ENCODE peak calls at places on chromosomes 3 and 15, in five cellular contexts. Y is NCI-H2171 treated with DMSO at 0.1 percent for 48 hours; R is stimulated activated CD4-positive, alpha-beta T cell treated with anti-CD3 and anti-CD28 coated beads, TNF-alpha, amount 100 ng/mL, for 1 hour; B is iPS DF 6.9; C is stimulated activated CD8-positive, alpha-beta memory T cell treated with anti-CD3 and anti-CD28 coated beads, Interleukin-2, amount 100 ng/mL, for 48 hours. L is an unnamed sample.

GRCh38 chr15:51382787-51383186 is 41.3 kb downstream of the GLDN start:
- DNase-seq in B (peak), Y (peak), R (no peak), C (no peak), L (no peak)

GRCh38 chr3:102091358-102091757 is 242.0 kb downstream of the NFKBIZ start:
- DNase-seq in Y (no peak), R (no peak), C (no peak), B (no peak), L (no peak)

GRCh38 chr15:40286061-40286532 is 3.2 kb upstream of the ANKRD63 start:
- DNase-seq in R (no peak), Y (peak), C (no peak), B (no peak), L (no peak)

GRCh38 chr3:169591983-169592644 is 71.4 kb downstream of the MECOM start:
- DNase-seq in B (no peak), Y (no peak), C (no peak), R (no peak), L (no peak)

GRCh38 chr3:185988816-185989175 is 51.0 kb upstream of the TRA2B start:
- DNase-seq in B (no peak), C (no peak), Y (no peak), R (no peak), L (no peak)

GRCh38 chr15:75532413-75533250 is 46.5 kb downstream of the PTPN9 start:
- DNase-seq in B (peak), Y (no peak), R (no peak), C (no peak), L (no peak)

GRCh38 chr15:98043160-98044059 is 82.9 kb downstream of the ARRDC4 start:
- DNase-seq in R (no peak), C (no peak), B (no peak), Y (no peak), L (no peak)

GRCh38 chr3:30075514-30075913 is 530.9 kb upstream of the TGFBR2 start:
- DNase-seq in C (no peak), R (no peak), Y (no peak), B (no peak), L (no peak)

GRCh38 chr3:56799251-56799882 is 2.4 kb downstream of the ARHGEF3 start:
- DNase-seq in B (peak), C (no peak), Y (peak), R (no peak), L (peak)